ENCODE peak calls at places on chromosomes 11 and 22, in four cellular contexts. One of them, this sample, is unnamed.

GRCh38 chr11:12968101-12968500 is 41.0 kb upstream of the RASSF10 start:
- DNase-seq in sigmoid colon: no peak
- DNase-seq in fibroblast of pulmonary artery: no peak
- DNase-seq in astrocyte of the cerebellum: no peak
- DNase-seq in this sample: no peak

GRCh38 chr11:119424276-119424675 is 1.3 kb upstream of the THY1 start:
- DNase-seq in sigmoid colon: no peak
- DNase-seq in fibroblast of pulmonary artery: no peak
- DNase-seq in astrocyte of the cerebellum: no peak
- DNase-seq in this sample: no peak

GRCh38 chr22:36077261-36077660 is 48.6 kb upstream of the RBFOX2 start:
- DNase-seq in sigmoid colon: no peak
- DNase-seq in fibroblast of pulmonary artery: no peak
- DNase-seq in astrocyte of the cerebellum: no peak
- DNase-seq in this sample: no peak

GRCh38 chr11:117366183-117366582 is 38.5 kb downstream of the CEP164 start:
- DNase-seq in sigmoid colon: no peak
- DNase-seq in fibroblast of pulmonary artery: no peak
- DNase-seq in astrocyte of the cerebellum: no peak
- DNase-seq in this sample: no peak

GRCh38 chr11:103537904-103538502 is 428.8 kb downstream of the DYNC2H1 start:
- DNase-seq in sigmoid colon: no peak
- DNase-seq in fibroblast of pulmonary artery: peak; percentile 72
- DNase-seq in astrocyte of the cerebellum: no peak
- DNase-seq in this sample: no peak

GRCh38 chr11:117468888-117469287 is 141.2 kb downstream of the CEP164 start:
- DNase-seq in sigmoid colon: peak; percentile 30
- DNase-seq in fibroblast of pulmonary artery: no peak
- DNase-seq in astrocyte of the cerebellum: no peak
- DNase-seq in this sample: no peak

GRCh38 chr11:76789443-76789719 is 6.2 kb downstream of the TSKU start:
- DNase-seq in sigmoid colon: peak; percentile 19
- DNase-seq in fibroblast of pulmonary artery: no peak
- DNase-seq in astrocyte of the cerebellum: no peak
- DNase-seq in this sample: no peak

GRCh38 chr11:102757823-102758549 is 22.4 kb downstream of the MMP10 start:
- DNase-seq in sigmoid colon: no peak
- DNase-seq in fibroblast of pulmonary artery: peak; percentile 88
- DNase-seq in astrocyte of the cerebellum: no peak
- DNase-seq in this sample: peak; percentile 92

GRCh38 chr22:23278883-23279675 is 98.8 kb downstream of the BCR start:
- DNase-seq in sigmoid colon: no peak
- DNase-seq in fibroblast of pulmonary artery: peak; percentile 31
- DNase-seq in astrocyte of the cerebellum: no peak
- DNase-seq in this sample: no peak

GRCh38 chr22:41619979-41620645 is 731 bp downstream of the DESI1 start:
- DNase-seq in sigmoid colon: peak; percentile 78
- DNase-seq in fibroblast of pulmonary artery: no peak
- DNase-seq in astrocyte of the cerebellum: no peak
- DNase-seq in this sample: no peak

GRCh38 chr11:102886999-102887398 is 12.2 kb upstream of the MMP12 start:
- DNase-seq in sigmoid colon: no peak
- DNase-seq in fibroblast of pulmonary artery: no peak
- DNase-seq in astrocyte of the cerebellum: peak; percentile 12
- DNase-seq in this sample: no peak

GRCh38 chr11:13303668-13304649 is 26.4 kb downstream of the BMAL1 start:
- DNase-seq in sigmoid colon: no peak
- DNase-seq in fibroblast of pulmonary artery: no peak
- DNase-seq in astrocyte of the cerebellum: no peak
- DNase-seq in this sample: no peak

GRCh38 chr11:23765862-23766261 is 731.0 kb upstream of the LUZP2 start:
- DNase-seq in sigmoid colon: no peak
- DNase-seq in fibroblast of pulmonary artery: peak; percentile 17
- DNase-seq in astrocyte of the cerebellum: no peak
- DNase-seq in this sample: no peak

GRCh38 chr11:72519220-72519881 is 85.0 kb upstream of the CLPB start:
- DNase-seq in sigmoid colon: no peak
- DNase-seq in fibroblast of pulmonary artery: no peak
- DNase-seq in astrocyte of the cerebellum: no peak
- DNase-seq in this sample: no peak

GRCh38 chr11:119888119-119888518 is 159.1 kb upstream of the NECTIN1 start:
- DNase-seq in sigmoid colon: no peak
- DNase-seq in fibroblast of pulmonary artery: no peak
- DNase-seq in astrocyte of the cerebellum: no peak
- DNase-seq in this sample: no peak

GRCh38 chr11:86116996-86117705 is 48.3 kb upstream of the PICALM start:
- DNase-seq in sigmoid colon: no peak
- DNase-seq in fibroblast of pulmonary artery: peak; percentile 61
- DNase-seq in astrocyte of the cerebellum: no peak
- DNase-seq in this sample: peak; percentile 59

GRCh38 chr22:40107756-40108437 is 69.8 kb upstream of the TNRC6B start:
- DNase-seq in sigmoid colon: no peak
- DNase-seq in fibroblast of pulmonary artery: peak; percentile 36
- DNase-seq in astrocyte of the cerebellum: no peak
- DNase-seq in this sample: peak; percentile 36

GRCh38 chr11:13140028-13140870 is 131.1 kb downstream of the RASSF10 start:
- DNase-seq in sigmoid colon: no peak
- DNase-seq in fibroblast of pulmonary artery: no peak
- DNase-seq in astrocyte of the cerebellum: peak; percentile 19
- DNase-seq in this sample: peak; percentile 94

GRCh38 chr11:8701891-8702597 is 19.5 kb downstream of the RPL27A start:
- DNase-seq in sigmoid colon: no peak
- DNase-seq in fibroblast of pulmonary artery: no peak
- DNase-seq in astrocyte of the cerebellum: no peak
- DNase-seq in this sample: no peak

GRCh38 chr11:112882494-112883381 is 78.5 kb upstream of the NCAM1 start:
- DNase-seq in sigmoid colon: no peak
- DNase-seq in fibroblast of pulmonary artery: peak; percentile 15
- DNase-seq in astrocyte of the cerebellum: no peak
- DNase-seq in this sample: no peak

GRCh38 chr11:129861702-129862107 is 33.7 kb downstream of the NFRKB start:
- DNase-seq in sigmoid colon: no peak
- DNase-seq in fibroblast of pulmonary artery: peak; percentile 94
- DNase-seq in astrocyte of the cerebellum: peak; percentile 90
- DNase-seq in this sample: peak; percentile 88

GRCh38 chr11:36500315-36500721 is 9.8 kb downstream of the TRAF6 start:
- DNase-seq in sigmoid colon: no peak
- DNase-seq in fibroblast of pulmonary artery: peak; percentile 95
- DNase-seq in astrocyte of the cerebellum: peak; percentile 73
- DNase-seq in this sample: no peak

GRCh38 chr22:37244114-37244921 is at the start of gene RAC2:
- DNase-seq in sigmoid colon: peak; percentile 72
- DNase-seq in fibroblast of pulmonary artery: peak; percentile 83
- DNase-seq in astrocyte of the cerebellum: no peak
- DNase-seq in this sample: no peak
- H3K4me3 ChIP-seq in sigmoid colon: peak within 1 kb of the TSS; percentile 27
- H3K4me3 ChIP-seq in fibroblast of pulmonary artery: peak within 1 kb of the TSS; percentile 74
- H3K4me3 ChIP-seq in astrocyte of the cerebellum: peak within 1 kb of the TSS; percentile 33
- H3K4me3 ChIP-seq in this sample: peak within 1 kb of the TSS; percentile 65

GRCh38 chr11:111512296-111513239 is at the start of gene BTG4:
- DNase-seq in sigmoid colon: peak; percentile 51
- DNase-seq in fibroblast of pulmonary artery: no peak
- DNase-seq in astrocyte of the cerebellum: no peak
- DNase-seq in this sample: no peak
- TF ChIP-seq CTCF in sigmoid colon: no peak
- TF ChIP-seq CTCF in fibroblast of pulmonary artery: no peak
- TF ChIP-seq CTCF in astrocyte of the cerebellum: no peak
- TF ChIP-seq CTCF in this sample: peak; percentile 16

GRCh38 chr11:109940816-109941215 is 152.4 kb upstream of the ZC3H12C start:
- DNase-seq in sigmoid colon: no peak
- DNase-seq in fibroblast of pulmonary artery: peak; percentile 82
- DNase-seq in astrocyte of the cerebellum: peak; percentile 1
- DNase-seq in this sample: peak; percentile 44

GRCh38 chr11:109946322-109946846 is 146.8 kb upstream of the ZC3H12C start:
- DNase-seq in sigmoid colon: peak; percentile 89
- DNase-seq in fibroblast of pulmonary artery: peak; percentile 99
- DNase-seq in astrocyte of the cerebellum: peak; percentile 95
- DNase-seq in this sample: peak; percentile 85

DNA sequence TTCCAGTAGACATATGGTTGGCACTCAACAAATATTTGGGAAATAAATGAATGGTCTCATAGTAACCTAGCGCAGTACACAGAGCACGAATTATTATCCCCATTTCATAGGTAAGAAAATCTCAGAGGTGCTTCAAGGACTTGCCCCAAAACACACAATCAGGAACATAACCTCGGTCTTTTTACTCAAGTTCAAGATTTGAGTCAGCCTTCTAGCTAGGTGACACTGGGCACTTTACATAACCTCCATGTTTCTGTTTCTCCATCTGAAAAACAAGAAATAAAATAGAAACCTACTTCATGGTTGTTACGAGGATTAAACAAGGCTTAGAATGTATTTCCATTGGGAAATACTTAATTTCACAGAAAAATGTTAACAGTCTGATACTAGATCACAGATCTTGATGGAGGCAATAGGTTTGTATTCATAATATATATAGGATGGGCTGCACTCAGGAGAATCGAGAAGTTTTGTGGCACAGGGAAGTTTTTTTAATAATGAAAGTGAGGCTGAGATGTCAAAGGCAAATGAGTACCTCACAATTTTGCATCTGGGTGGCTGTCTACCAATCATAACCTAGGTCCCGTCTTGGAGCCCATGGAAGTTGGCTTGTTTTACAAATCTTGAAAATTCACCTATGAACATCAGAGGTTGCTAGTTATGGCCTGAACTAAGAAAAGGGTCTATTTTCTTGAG is 147.4 kb upstream of the ZC3H12C start:
- DNase-seq in sigmoid colon: no peak
- DNase-seq in fibroblast of pulmonary artery: no peak
- DNase-seq in astrocyte of the cerebellum: no peak
- DNase-seq in this sample: no peak
- H3K4me3 ChIP-seq in sigmoid colon: peak overlapping the region; percentile 38
- H3K4me3 ChIP-seq in fibroblast of pulmonary artery: no peak overlapping the region
- H3K4me3 ChIP-seq in astrocyte of the cerebellum: no peak overlapping the region
- H3K4me3 ChIP-seq in this sample: no peak overlapping the region

DNA sequence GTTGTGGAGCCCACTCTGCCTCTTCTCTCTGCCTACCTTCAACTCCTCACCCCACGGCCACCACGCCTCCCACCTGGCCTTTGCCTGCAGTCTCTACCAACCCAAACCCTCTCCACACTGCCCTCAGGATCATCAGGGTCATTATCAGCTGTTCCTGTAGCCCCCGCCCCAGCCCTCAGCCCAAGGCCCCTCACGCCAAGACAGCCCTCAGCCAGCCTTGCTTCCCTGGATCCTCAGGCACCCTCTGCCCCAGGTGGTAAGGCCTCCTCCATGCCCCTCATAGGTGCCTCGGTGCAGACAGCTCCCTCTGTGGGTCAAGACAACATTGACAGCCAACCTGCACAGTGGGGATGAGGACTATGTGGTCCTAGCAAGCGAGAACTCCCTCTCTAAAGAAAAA is 1.7 kb downstream of the SBF1 start:
- DNase-seq in sigmoid colon: no peak
- DNase-seq in fibroblast of pulmonary artery: no peak
- DNase-seq in astrocyte of the cerebellum: no peak
- DNase-seq in this sample: no peak
- TF ChIP-seq CTCF in sigmoid colon: no peak
- TF ChIP-seq CTCF in fibroblast of pulmonary artery: peak; percentile 30
- TF ChIP-seq CTCF in astrocyte of the cerebellum: peak; percentile 30
- TF ChIP-seq CTCF in this sample: peak; percentile 53

GRCh38 chr11:4921796-4922195 is 2.3 kb downstream of the OR51G1 start:
- DNase-seq in sigmoid colon: no peak
- DNase-seq in fibroblast of pulmonary artery: no peak
- DNase-seq in astrocyte of the cerebellum: no peak
- DNase-seq in this sample: no peak

GRCh38 chr11:4919250-4919649 is at the start of gene OR51G2:
- DNase-seq in sigmoid colon: no peak
- DNase-seq in fibroblast of pulmonary artery: no peak
- DNase-seq in astrocyte of the cerebellum: no peak
- DNase-seq in this sample: no peak

GRCh38 chr11:4922304-4922703 is 1.8 kb downstream of the OR51G1 start:
- DNase-seq in sigmoid colon: no peak
- DNase-seq in fibroblast of pulmonary artery: no peak
- DNase-seq in astrocyte of the cerebellum: no peak
- DNase-seq in this sample: no peak

DNA sequence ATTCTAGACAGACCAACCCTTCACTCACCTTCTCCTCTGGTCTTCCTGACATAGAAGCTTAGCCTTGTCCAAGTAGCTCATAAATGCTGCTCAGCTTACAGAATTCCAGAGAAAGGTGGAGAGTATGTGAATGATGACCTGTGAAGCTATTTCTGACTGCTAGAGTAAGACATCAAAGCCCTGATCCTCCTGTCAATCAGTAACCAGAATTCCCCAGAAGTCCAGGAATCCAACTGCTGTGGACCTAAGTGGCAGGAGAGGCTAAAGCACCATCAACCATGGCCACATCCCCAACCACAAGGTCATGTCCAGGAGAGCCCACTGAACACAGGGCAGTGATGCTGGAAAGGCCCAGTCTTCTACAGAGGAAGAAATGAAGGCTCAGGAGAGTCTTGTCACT is 2.6 kb downstream of the OR51G2 start:
- DNase-seq in sigmoid colon: no peak
- DNase-seq in fibroblast of pulmonary artery: no peak
- DNase-seq in astrocyte of the cerebellum: no peak
- DNase-seq in this sample: peak; percentile 62
- H3K4me3 ChIP-seq in sigmoid colon: no peak overlapping the region
- H3K4me3 ChIP-seq in fibroblast of pulmonary artery: no peak overlapping the region
- H3K4me3 ChIP-seq in astrocyte of the cerebellum: no peak overlapping the region
- H3K4me3 ChIP-seq in this sample: no peak overlapping the region

DNA sequence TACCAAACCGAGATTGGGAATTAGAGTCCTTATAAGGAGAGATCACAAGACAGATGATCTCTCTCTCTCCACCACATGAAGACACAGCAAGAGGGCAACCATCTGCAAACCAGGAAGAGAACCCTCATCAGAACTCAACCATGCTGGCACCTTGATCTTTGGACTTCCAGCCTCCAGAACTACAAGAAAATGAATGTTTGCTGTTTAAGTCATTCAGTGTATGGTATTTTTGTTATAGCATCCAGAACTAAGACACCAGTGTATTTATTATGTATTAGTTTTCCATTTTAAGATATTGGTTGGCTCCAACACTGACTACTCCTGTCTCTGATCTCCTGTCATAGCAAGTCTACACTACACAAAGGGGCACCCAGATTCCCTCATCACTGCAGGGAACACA is 86.9 kb downstream of the CCDC34 start:
- DNase-seq in sigmoid colon: no peak
- DNase-seq in fibroblast of pulmonary artery: no peak
- DNase-seq in astrocyte of the cerebellum: no peak
- DNase-seq in this sample: no peak
- TF ChIP-seq CTCF in sigmoid colon: no peak
- TF ChIP-seq CTCF in fibroblast of pulmonary artery: no peak
- TF ChIP-seq CTCF in astrocyte of the cerebellum: no peak
- TF ChIP-seq CTCF in this sample: no peak